ENCODE peak calls at places on chromosomes 16 and 17, in five cellular contexts. Y is hippocampal formation, I is left ventricle myocardium inferior, P is amniotic stem cell, A is mammary epithelial cell. V is an unnamed sample.

GRCh38 chr17:53150101-53150698 is 672.5 kb upstream of the KIF2B start:
- DNase-seq in Y (no peak), I (no peak), P (no peak), A (no peak), V (no peak)

GRCh38 chr16:7405166-7405565 is 72.5 kb downstream of the RBFOX1 start:
- DNase-seq in Y (peak), I (peak), P (no peak), A (no peak), V (peak)

GRCh38 chr17:39225308-39225973 is at the start of gene STAC2:
- DNase-seq in Y (no peak), I (no peak), P (no peak), A (no peak), V (no peak)

GRCh38 chr16:3444032-3444388 is 530 bp downstream of the NAA60 start:
- DNase-seq in Y (no peak), I (no peak), P (no peak), A (peak), V (peak)

GRCh38 chr17:77440571-77440981 is 299.8 kb downstream of the SEC14L1 start:
- DNase-seq in Y (peak), I (peak), P (no peak), A (no peak), V (no peak)

GRCh38 chr17:68613739-68614298 is 12.7 kb upstream of the FAM20A start:
- DNase-seq in Y (no peak), I (no peak), P (no peak), A (peak), V (no peak)

GRCh38 chr17:44677136-44677535 is 12.4 kb downstream of the CCDC43 start:
- DNase-seq in Y (no peak), I (no peak), P (no peak), A (no peak), V (no peak)

GRCh38 chr17:45164734-45165269 is 3.1 kb downstream of the HEXIM2 start:
- DNase-seq in Y (no peak), I (no peak), P (no peak), A (no peak), V (no peak)

GRCh38 chr16:57764341-57765159 is 29.0 kb downstream of the KATNB1 start:
- DNase-seq in Y (no peak), I (no peak), P (peak), A (peak), V (no peak)

GRCh38 chr16:66832661-66833305 is 2.0 kb upstream of the NAE1 start:
- DNase-seq in Y (no peak), I (no peak), P (no peak), A (peak), V (no peak)

GRCh38 chr17:876272-876671 is 94.1 kb downstream of the MRM3 start:
- DNase-seq in Y (no peak), I (no peak), P (no peak), A (no peak), V (no peak)

GRCh38 chr17:61458491-61459433 is 6.5 kb downstream of the TBX4 start:
- DNase-seq in Y (no peak), I (no peak), P (no peak), A (no peak), V (no peak)

GRCh38 chr17:64190468-64190867 is 60.5 kb upstream of the ERN1 start:
- DNase-seq in Y (no peak), I (no peak), P (no peak), A (no peak), V (no peak)

GRCh38 chr16:11252482-11252931 is 3.5 kb downstream of the SOCS1 start:
- DNase-seq in Y (no peak), I (no peak), P (no peak), A (no peak), V (no peak)

GRCh38 chr17:888998-889401 is 90.6 kb downstream of the NXN start:
- DNase-seq in Y (no peak), I (no peak), P (no peak), A (no peak), V (no peak)

GRCh38 chr17:72850410-72850809 is 242.1 kb downstream of the SLC39A11 start:
- DNase-seq in Y (no peak), I (no peak), P (no peak), A (peak), V (no peak)

GRCh38 chr16:22705799-22706198 is 108.2 kb upstream of the HS3ST2 start:
- DNase-seq in Y (no peak), I (no peak), P (no peak), A (no peak), V (no peak)

V was measured in putamen.